ENCODE peak calls at places on chromosome 21, in six cellular contexts. M is lung, K is Kasumi-1, F is MM.1S, E is Calu3, O is NCI-H460. I is an unnamed sample.

GRCh38 chr21:31728191-31728590 is 3.7 kb downstream of the SCAF4 start:
- DNase-seq in M (no peak), K (no peak), F (no peak), E (no peak), O (no peak), I (no peak)

GRCh38 chr21:24903954-24904635 is 703.2 kb downstream of the MRPL39 start:
- DNase-seq in M (no peak), K (no peak), F (peak), E (no peak), O (no peak), I (no peak)

GRCh38 chr21:45387506-45387905 is 17.5 kb upstream of the COL18A1 start:
- DNase-seq in M (no peak), K (no peak), F (no peak), E (no peak), O (no peak), I (no peak)

GRCh38 chr21:16085436-16085835 is 355.7 kb downstream of the USP25 start:
- DNase-seq in M (no peak), K (no peak), F (no peak), E (no peak), O (no peak), I (no peak)

GRCh38 chr21:44293551-44294231 is 6.2 kb upstream of the PFKL start:
- DNase-seq in M (no peak), K (no peak), F (no peak), E (no peak), O (no peak), I (no peak)

GRCh38 chr21:45747802-45748445 is 104.4 kb downstream of the PCBP3 start:
- DNase-seq in M (no peak), K (no peak), F (no peak), E (peak), O (peak), I (no peak)

GRCh38 chr21:45296638-45297037 is 8.9 kb upstream of the POFUT2 start:
- DNase-seq in M (no peak), K (no peak), F (no peak), E (no peak), O (no peak), I (no peak)

GRCh38 chr21:46414965-46415275 is 43.8 kb upstream of the DIP2A start:
- DNase-seq in M (no peak), K (no peak), F (no peak), E (no peak), O (no peak), I (no peak)

GRCh38 chr21:34517491-34518245 is 5.7 kb upstream of the KCNE1 start:
- DNase-seq in M (no peak), K (peak), F (peak), E (no peak), O (no peak), I (no peak)

GRCh38 chr21:25903599-25903998 is 168.8 kb downstream of the GABPA start:
- DNase-seq in M (no peak), K (peak), F (no peak), E (no peak), O (no peak), I (no peak)

GRCh38 chr21:38136201-38136600 is 120.6 kb upstream of the KCNJ15 start:
- DNase-seq in M (peak), K (no peak), F (no peak), E (no peak), O (no peak), I (no peak)

GRCh38 chr21:32336711-32337110 is 38.1 kb downstream of the MRAP start:
- DNase-seq in M (no peak), K (no peak), F (no peak), E (no peak), O (no peak), I (no peak)

GRCh38 chr21:20994790-20995189 is 3.4 kb upstream of the NCAM2 start:
- DNase-seq in M (no peak), K (no peak), F (no peak), E (no peak), O (no peak), I (no peak)

GRCh38 chr21:41294548-41295231 is 21.9 kb upstream of the FAM3B start:
- DNase-seq in M (no peak), K (no peak), F (no peak), E (no peak), O (no peak), I (no peak)

GRCh38 chr21:44517175-44517899 is 22.7 kb downstream of the KRTAP10-1 start:
- DNase-seq in M (no peak), K (no peak), F (peak), E (no peak), O (peak), I (no peak)

GRCh38 chr21:33901421-33902288 is 13.9 kb downstream of the ATP5PO start:
- DNase-seq in M (no peak), K (peak), F (peak), E (peak), O (peak), I (no peak)

GRCh38 chr21:14916676-14917141 is 148.1 kb downstream of the NRIP1 start:
- DNase-seq in M (no peak), K (no peak), F (no peak), E (peak), O (no peak), I (no peak)

GRCh38 chr21:42040411-42041180 is 30.4 kb upstream of the ZBTB21 start:
- DNase-seq in M (no peak), K (no peak), F (no peak), E (peak), O (no peak), I (no peak)

GRCh38 chr21:44426663-44427191 is 28.6 kb upstream of the LRRC3 start:
- DNase-seq in M (no peak), K (no peak), F (no peak), E (no peak), O (no peak), I (no peak)

GRCh38 chr21:42381347-42381984 is 14.4 kb downstream of the TMPRSS3 start:
- DNase-seq in M (no peak), K (peak), F (peak), E (peak), O (no peak), I (peak)

GRCh38 chr21:40936771-40937261 is 89.9 kb upstream of the DSCAM start:
- DNase-seq in M (no peak), K (no peak), F (no peak), E (no peak), O (no peak), I (no peak)

GRCh38 chr21:44013380-44014088 is 1.4 kb downstream of the TRAPPC10 start:
- DNase-seq in M (no peak), K (peak), F (peak), E (no peak), O (no peak), I (peak)